ENCODE peak calls at places on chromosomes 16 and 17, in five cellular contexts. Y, Z, A, J and G are unnamed samples. For H3K27me3, the result is how much of the 10 kb centered on the place peaks cover.

GRCh38 chr17:81339502-81340296 is 44.6 kb upstream of the SLC38A10 start:
- DNase-seq in Y (no peak), Z (no peak), A (no peak), J (no peak), G (peak)

GRCh38 chr16:1098266-1098991 is 2.4 kb upstream of the C1QTNF8 start:
- DNase-seq in Y (no peak), Z (no peak), A (no peak), J (no peak), G (no peak)

GRCh38 chr17:81890447-81891302 is 711 bp downstream of the ALYREF start:
- DNase-seq in Y (peak), Z (no peak), A (no peak), J (no peak), G (no peak)

GRCh38 chr17:73415782-73416181 is 104.0 kb upstream of the CDC42EP4 start:
- DNase-seq in Y (no peak), Z (no peak), A (no peak), J (no peak), G (no peak)

GRCh38 chr16:17275076-17275732 is 195.6 kb downstream of the XYLT1 start:
- DNase-seq in Y (peak), Z (no peak), A (no peak), J (no peak), G (no peak)

GRCh38 chr16:10031473-10031872 is 150.8 kb downstream of the GRIN2A start:
- DNase-seq in Y (no peak), Z (no peak), A (no peak), J (no peak), G (no peak)

GRCh38 chr16:977096-977701 is 4.4 kb upstream of the SOX8 start:
- DNase-seq in Y (no peak), Z (no peak), A (no peak), J (no peak), G (no peak)

GRCh38 chr17:83152221-83152744 is 72.9 kb downstream of the METRNL start:
- DNase-seq in Y (no peak), Z (no peak), A (no peak), J (no peak), G (no peak)

GRCh38 chr17:3469529-3469928 is 2.1 kb downstream of the SPATA22 start:
- DNase-seq in Y (no peak), Z (no peak), A (no peak), J (no peak), G (no peak)

GRCh38 chr16:30896890-30897730 is 696 bp downstream of the CTF1 start:
- DNase-seq in Y (peak), Z (peak), A (no peak), J (peak), G (peak)

GRCh38 chr16:63672493-63672892 is 1449.4 kb downstream of the CDH11 start:
- DNase-seq in Y (no peak), Z (no peak), A (no peak), J (no peak), G (no peak)

GRCh38 chr16:49810769-49811315 is 45.1 kb downstream of the ZNF423 start:
- DNase-seq in Y (no peak), Z (no peak), A (no peak), J (no peak), G (no peak)

GRCh38 chr17:59641799-59642484 is 22.2 kb downstream of the CLTC start:
- DNase-seq in Y (peak), Z (no peak), A (no peak), J (no peak), G (no peak)

GRCh38 chr16:4317471-4318170 is 1.8 kb downstream of the GLIS2 start:
- DNase-seq in Y (no peak), Z (no peak), A (no peak), J (no peak), G (no peak)

GRCh38 chr17:73465851-73466250 is 154.1 kb upstream of the CDC42EP4 start:
- DNase-seq in Y (no peak), Z (no peak), A (no peak), J (no peak), G (no peak)

GRCh38 chr16:56667581-56668571 is at the start of gene MT1G:
- DNase-seq in Y (peak), Z (no peak), A (no peak), J (peak), G (peak)

GRCh38 chr17:63356275-63356905 is 89.7 kb downstream of the CYB561 start:
- DNase-seq in Y (no peak), Z (peak), A (no peak), J (no peak), G (no peak)

GRCh38 chr17:59601130-59601529 is 18.6 kb upstream of the CLTC start:
- DNase-seq in Y (peak), Z (no peak), A (no peak), J (no peak), G (no peak)

GRCh38 chr17:77140878-77141767 is at the start of gene SEC14L1:
- DNase-seq in Y (peak), Z (no peak), A (no peak), J (peak), G (peak)

GRCh38 chr16:19071811-19072777 is 4.7 kb downstream of the COQ7 start:
- DNase-seq in Y (peak), Z (peak), A (peak), J (peak), G (peak)

GRCh38 chr17:28347261-28347891 is 10.0 kb downstream of the POLDIP2 start:
- DNase-seq in Y (no peak), Z (peak), A (no peak), J (no peak), G (no peak)

GRCh38 chr17:36085710-36086268 is 4.2 kb downstream of the CCL3 start:
- DNase-seq in Y (no peak), Z (no peak), A (no peak), J (no peak), G (no peak)

GRCh38 chr17:42819939-42820535 is 4.0 kb downstream of the BECN1 start:
- DNase-seq in Y (peak), Z (peak), A (peak), J (peak), G (peak)

GRCh38 chr16:81817789-81818304 is 38.8 kb downstream of the PLCG2 start:
- DNase-seq in Y (peak), Z (no peak), A (no peak), J (no peak), G (no peak)

GRCh38 chr16:77385481-77385880 is 49.4 kb downstream of the ADAMTS18 start:
- DNase-seq in Y (no peak), Z (no peak), A (no peak), J (no peak), G (no peak)

GRCh38 chr17:66383353-66383752 is 80.9 kb downstream of the PRKCA start:
- DNase-seq in Y (no peak), Z (peak), A (no peak), J (no peak), G (no peak)

GRCh38 chr16:79638386-79639106 is 38.0 kb upstream of the MAF start:
- DNase-seq in Y (no peak), Z (no peak), A (no peak), J (no peak), G (no peak)

GRCh38 chr17:14940112-14940945 is 324.8 kb downstream of the PMP22 start:
- DNase-seq in Y (no peak), Z (no peak), A (no peak), J (no peak), G (no peak)

GRCh38 chr16:10168258-10168657 is 14.0 kb downstream of the GRIN2A start:
- DNase-seq in Y (no peak), Z (no peak), A (no peak), J (no peak), G (no peak)

GRCh38 chr17:57707892-57708291 is 37.2 kb downstream of the CCDC182 start:
- DNase-seq in Y (no peak), Z (no peak), A (peak), J (no peak), G (no peak)

GRCh38 chr17:45575126-45575885 is 84.8 kb upstream of the PLEKHM1 start:
- DNase-seq in Y (no peak), Z (no peak), A (no peak), J (no peak), G (no peak)

GRCh38 chr16:13150181-13150885 is 248.9 kb downstream of the SHISA9 start:
- DNase-seq in Y (no peak), Z (no peak), A (no peak), J (no peak), G (no peak)

GRCh38 chr17:43766413-43767052 is 7.9 kb upstream of the SOST start:
- DNase-seq in Y (peak), Z (peak), A (no peak), J (peak), G (peak)

GRCh38 chr16:46929378-46930332 is 43.8 kb downstream of the DNAJA2 start:
- DNase-seq in Y (peak), Z (peak), A (peak), J (peak), G (peak)

GRCh38 chr16:50011707-50012106 is 13.3 kb upstream of the CNEP1R1 start:
- DNase-seq in Y (no peak), Z (no peak), A (no peak), J (no peak), G (no peak)

GRCh38 chr16:49834496-49835009 is 21.4 kb downstream of the ZNF423 start:
- DNase-seq in Y (no peak), Z (no peak), A (no peak), J (peak), G (no peak)

GRCh38 chr17:32970281-32970680 is 21.4 kb upstream of the SPACA3 start:
- DNase-seq in Y (no peak), Z (no peak), A (no peak), J (no peak), G (no peak)

GRCh38 chr16:25014500-25015147 is 545 bp downstream of the ARHGAP17 start:
- DNase-seq in Y (no peak), Z (no peak), A (no peak), J (peak), G (peak)

GRCh38 chr17:74860229-74860998 is 729 bp upstream of the GRIN2C start:
- DNase-seq in Y (peak), Z (no peak), A (no peak), J (no peak), G (no peak)

GRCh38 chr17:74859439-74860228 is at the start of gene GRIN2C:
- DNase-seq in Y (no peak), Z (no peak), A (no peak), J (no peak), G (no peak)

GRCh38 chr17:74862108-74862901 is 2.6 kb upstream of the GRIN2C start:
- DNase-seq in Y (peak), Z (peak), A (no peak), J (peak), G (peak)

GRCh38 chr17:74861554-74862107 is 1.9 kb upstream of the GRIN2C start:
- DNase-seq in Y (no peak), Z (no peak), A (no peak), J (no peak), G (no peak)

GRCh38 chr17:74860999-74861553 is 1.4 kb upstream of the GRIN2C start:
- DNase-seq in Y (no peak), Z (no peak), A (no peak), J (no peak), G (no peak)
- H3K27me3 ChIP-seq in Y (under half), Z (under half), A (under half), J (half or more), G (under half)

DNA sequence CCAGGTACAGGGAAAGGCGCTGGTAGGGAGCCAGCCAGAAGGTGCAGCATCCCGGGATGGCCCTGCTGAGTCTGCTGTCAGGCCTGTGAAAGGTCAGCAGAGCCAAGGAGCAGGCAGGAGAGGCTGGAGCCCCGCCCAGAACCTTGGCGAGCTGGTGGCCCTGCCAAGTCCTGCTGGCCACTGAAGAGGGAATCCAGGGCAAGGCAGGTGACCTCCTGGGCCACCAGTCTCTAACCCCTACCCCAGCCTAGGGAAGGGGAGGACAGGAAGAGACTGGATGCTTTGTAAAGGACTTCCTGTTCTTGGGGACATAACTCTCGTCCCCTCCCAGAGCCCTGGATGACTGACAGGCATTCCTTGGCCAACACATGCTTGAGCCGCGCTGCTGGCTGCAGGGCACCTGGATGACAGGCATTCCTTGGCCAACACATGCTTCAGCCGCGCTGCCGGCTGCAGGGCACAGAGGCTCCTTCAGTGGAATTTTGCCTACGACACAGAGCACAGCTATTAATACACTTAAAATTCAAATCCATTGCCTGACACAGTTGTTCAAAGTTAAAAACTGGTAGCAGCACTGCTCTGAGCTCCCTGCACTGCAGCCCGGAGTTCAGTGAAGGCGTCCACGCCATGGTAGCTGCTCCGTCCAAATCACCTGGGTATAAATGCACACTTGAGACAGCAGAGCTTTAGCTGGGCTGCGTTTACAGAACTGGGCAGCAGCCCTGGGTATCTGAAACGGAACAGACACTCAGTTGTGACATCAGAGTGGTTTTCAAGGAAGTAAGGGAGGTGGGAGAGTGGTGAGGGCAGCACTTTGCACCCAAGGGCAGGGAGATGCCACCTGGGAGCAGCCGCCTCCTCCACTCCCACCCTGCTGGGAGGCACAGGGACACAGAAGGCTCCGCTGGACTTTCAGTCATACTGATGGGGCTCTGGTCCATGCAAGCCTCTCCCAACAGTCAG is 2.0 kb upstream of the BRICD5 start:
- DNase-seq in Y (no peak), Z (no peak), A (no peak), J (peak), G (no peak)
- H3K4me3 ChIP-seq in Y (no peak), Z (peak), A (no peak), J (peak), G (no peak)

GRCh38 chr17:79519152-79519523 is 91.7 kb downstream of the RBFOX3 start:
- DNase-seq in Y (no peak), Z (no peak), A (no peak), J (no peak), G (no peak)
- H3K27me3 ChIP-seq in Y (under half), Z (under half), A (under half), J (half or more), G (under half)

DNA sequence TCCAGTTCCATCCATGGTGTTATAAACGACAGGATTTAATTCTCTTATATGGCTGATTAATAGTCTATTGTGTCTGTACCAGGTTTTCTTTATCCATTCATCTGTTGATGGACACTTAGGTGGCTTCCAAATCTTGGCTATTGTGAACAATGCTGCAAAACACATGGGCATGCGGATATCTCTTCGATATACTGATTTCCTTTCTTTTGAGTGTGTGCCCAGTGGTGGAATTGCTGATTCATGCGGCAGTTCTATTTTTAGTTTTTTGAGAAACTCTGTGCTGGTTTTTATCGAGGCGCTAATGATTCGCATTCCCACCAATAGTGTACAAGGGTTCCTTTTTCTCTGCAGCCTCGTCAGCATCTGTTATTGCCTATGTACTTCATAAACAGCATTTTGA is 599.4 kb downstream of the TMEM114 start:
- DNase-seq in Y (no peak), Z (no peak), A (no peak), J (no peak), G (no peak)
- H3K4me3 ChIP-seq in Y (no peak), Z (no peak), A (no peak), J (peak), G (no peak)

DNA sequence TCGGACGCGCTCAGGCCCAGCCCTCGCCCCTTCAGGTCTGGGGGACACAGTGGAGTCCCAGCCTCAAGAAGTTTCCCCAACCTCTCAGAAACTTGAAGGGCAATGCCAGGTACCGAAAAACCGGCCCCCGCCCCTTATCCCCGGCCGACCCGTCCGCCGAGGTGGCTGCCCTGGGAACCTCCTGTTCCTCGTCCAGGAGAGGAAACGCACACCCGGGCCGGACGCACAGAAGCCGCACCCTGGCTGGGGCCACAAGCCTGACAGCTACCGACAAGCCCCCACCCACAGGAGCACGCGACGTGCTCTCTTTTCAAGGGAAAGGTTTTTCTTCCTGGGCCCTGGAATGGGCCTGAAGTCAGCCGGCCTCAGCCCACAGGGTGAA is 37.2 kb downstream of the CBFA2T3 start:
- DNase-seq in Y (no peak), Z (no peak), A (no peak), J (peak), G (no peak)
- H3K27me3 ChIP-seq in Y (under half), Z (half or more), A (under half), J (under half), G (under half)

GRCh38 chr17:30908717-30909420 is 2.8 kb upstream of the TEFM start:
- DNase-seq in Y (no peak), Z (no peak), A (no peak), J (no peak), G (no peak)
- H3K4me3 ChIP-seq in Y (no peak), Z (no peak), A (no peak), J (no peak), G (no peak)

DNA sequence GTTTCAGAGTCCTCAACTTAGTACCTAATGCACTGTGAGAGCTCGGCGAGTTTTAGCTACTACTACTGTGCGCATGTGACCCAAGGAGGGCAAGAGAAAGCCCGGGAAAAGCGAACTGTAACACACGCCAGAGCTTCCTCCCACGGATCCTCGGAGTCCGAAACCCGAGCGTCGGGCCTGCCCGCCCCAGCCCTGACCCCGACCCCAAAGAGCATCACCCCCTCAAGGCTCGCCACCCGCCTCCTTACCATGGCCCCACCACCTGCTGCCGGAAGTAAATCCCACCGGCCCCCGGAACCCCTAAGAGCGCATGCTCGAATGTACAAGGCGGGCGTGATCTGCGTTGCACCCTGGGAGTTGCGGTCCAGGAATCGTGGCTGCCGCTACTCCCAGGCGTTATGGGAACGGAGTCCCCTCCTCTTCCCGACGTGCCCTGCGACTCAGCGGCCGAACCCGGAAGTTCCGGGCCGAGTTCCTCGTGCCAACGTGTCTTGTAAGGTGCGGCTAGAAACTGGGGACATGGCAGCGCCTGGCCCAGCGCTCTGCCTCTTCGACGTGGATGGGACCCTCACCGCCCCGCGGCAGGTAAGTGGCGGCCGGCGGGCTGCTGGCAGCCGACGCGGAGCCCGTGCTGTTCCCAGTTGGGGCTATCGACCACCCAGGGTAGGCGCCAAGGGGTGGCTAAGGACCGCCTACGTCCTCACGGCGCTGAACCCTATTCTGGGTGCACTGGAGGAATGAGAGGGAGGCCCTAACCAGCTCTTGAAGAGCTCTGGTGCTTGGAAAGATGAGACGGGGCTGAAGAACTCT is at the start of the genes PMM2 and TMEM186:
- DNase-seq in Y (peak), Z (peak), A (peak), J (peak), G (peak)
- H3K27me3 ChIP-seq in Y (under half), Z (under half), A (under half), J (under half), G (under half)

DNA sequence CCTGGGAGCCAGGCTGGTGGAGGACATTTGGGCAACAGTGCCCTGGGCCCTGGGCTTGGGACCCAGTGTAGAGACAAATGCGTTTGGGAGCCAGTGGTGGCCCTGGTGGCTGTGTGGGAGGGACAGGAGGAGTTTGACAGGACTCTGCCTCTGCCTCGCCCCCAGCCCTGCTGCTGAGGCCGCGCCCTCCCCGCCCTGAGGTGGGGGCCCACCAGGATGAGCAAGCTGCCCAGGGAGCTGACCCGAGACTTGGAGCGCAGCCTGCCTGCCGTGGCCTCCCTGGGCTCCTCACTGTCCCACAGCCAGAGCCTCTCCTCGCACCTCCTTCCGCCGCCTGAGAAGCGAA is 11.9 kb upstream of the TCAP start:
- DNase-seq in Y (no peak), Z (no peak), A (no peak), J (no peak), G (no peak)
- H3K4me3 ChIP-seq in Y (no peak), Z (no peak), A (no peak), J (no peak), G (no peak)

GRCh38 chr16:86578499-86579267 is at the start of gene FOXL1:
- DNase-seq in Y (no peak), Z (peak), A (no peak), J (peak), G (no peak)

GRCh38 chr16:86578056-86578455 is 293 bp upstream of the FOXL1 start:
- DNase-seq in Y (no peak), Z (peak), A (no peak), J (no peak), G (no peak)

GRCh38 chr16:86575754-86576557 is 2.4 kb upstream of the FOXL1 start:
- DNase-seq in Y (peak), Z (peak), A (no peak), J (peak), G (peak)

GRCh38 chr16:86576591-86577313 is 1.6 kb upstream of the FOXL1 start:
- DNase-seq in Y (no peak), Z (peak), A (no peak), J (peak), G (no peak)

GRCh38 chr16:86577314-86577971 is 906 bp upstream of the FOXL1 start:
- DNase-seq in Y (no peak), Z (no peak), A (no peak), J (no peak), G (no peak)
- H3K27me3 ChIP-seq in Y (under half), Z (under half), A (half or more), J (half or more), G (under half)